ENCODE peak calls at places on chromosomes 7 and 10, in four cellular contexts. U, X, P and E are unnamed samples.

GRCh38 chr7:15326044-15326644 is 235.7 kb downstream of the AGMO start:
- DNase-seq in U (no peak), X (no peak), P (no peak), E (peak; percentile 30)

GRCh38 chr10:31980471-31980870 is 51.8 kb upstream of the ARHGAP12 start:
- DNase-seq in U (no peak), X (no peak), P (no peak), E (no peak)

GRCh38 chr7:35003679-35004278 is 33.5 kb downstream of the DPY19L1 start:
- DNase-seq in P (no peak), U (no peak), X (peak; percentile 68), E (no peak)

GRCh38 chr7:27532256-27532783 is 130.4 kb downstream of the HIBADH start:
- DNase-seq in P (no peak), X (no peak), U (no peak), E (no peak)

GRCh38 chr10:13317474-13317873 is 17.6 kb upstream of the PHYH start:
- DNase-seq in U (no peak), P (peak; percentile 78), X (no peak), E (no peak)

GRCh38 chr7:95684037-95684436 is 87.7 kb upstream of the PDK4 start:
- DNase-seq in U (no peak), P (no peak), X (no peak), E (peak; percentile 58)

GRCh38 chr7:130392456-130392860 is 12.2 kb downstream of the CPA1 start:
- DNase-seq in U (no peak), X (no peak), P (no peak), E (no peak)

GRCh38 chr10:90920986-90921643 is at the start of gene ANKRD1:
- DNase-seq in P (no peak), U (no peak), X (no peak), E (no peak)

GRCh38 chr10:95295031-95295755 is 4.4 kb upstream of the PDLIM1 start:
- DNase-seq in U (no peak), P (peak; percentile 96), X (no peak), E (no peak)

GRCh38 chr7:130277763-130278643 is 11.3 kb downstream of the CPA2 start:
- DNase-seq in U (no peak), P (no peak), X (peak; percentile 79), E (peak; percentile 66)

GRCh38 chr10:78407009-78407711 is 373.5 kb downstream of the RPS24 start:
- DNase-seq in X (peak; percentile 88), U (peak; percentile 45), P (no peak), E (peak; percentile 95)

GRCh38 chr7:157769870-157770213 is 433.0 kb downstream of the DNAJB6 start:
- DNase-seq in P (peak; percentile 76), X (no peak), U (no peak), E (peak; percentile 20)

GRCh38 chr7:103439661-103440060 is 6.3 kb downstream of the SLC26A5 start:
- DNase-seq in U (no peak), P (no peak), X (no peak), E (no peak)

GRCh38 chr7:131235489-131236317 is 92.0 kb upstream of the MKLN1 start:
- DNase-seq in X (no peak), P (no peak), U (peak; percentile 55), E (peak; percentile 82)

GRCh38 chr10:103849880-103850571 is 5.3 kb downstream of the SH3PXD2A start:
- DNase-seq in X (peak; percentile 70), U (no peak), P (no peak), E (no peak)

GRCh38 chr10:1057106-1057657 is 997 bp downstream of the WDR37 start:
- DNase-seq in P (no peak), X (no peak), U (no peak), E (no peak)

GRCh38 chr10:124544711-124545110 is 83.1 kb downstream of the LHPP start:
- DNase-seq in X (no peak), P (no peak), U (no peak), E (peak; percentile 61)

GRCh38 chr7:143499246-143499645 is 21.6 kb downstream of the TAS2R41 start:
- DNase-seq in P (no peak), U (no peak), X (no peak), E (no peak)

GRCh38 chr10:74460812-74461211 is 309.8 kb downstream of the ADK start:
- DNase-seq in X (no peak), P (no peak), U (no peak), E (peak; percentile 4)

GRCh38 chr10:127945335-127945734 is 38.4 kb downstream of the PTPRE start:
- DNase-seq in U (no peak), P (no peak), X (no peak), E (no peak)

GRCh38 chr10:97718659-97719142 is 5.2 kb downstream of the MARVELD1 start:
- DNase-seq in U (no peak), X (no peak), P (peak; percentile 67), E (no peak)

GRCh38 chr7:101816499-101817030 is 861 bp upstream of the CUX1 start:
- DNase-seq in P (peak; percentile 90), X (peak; percentile 74), U (no peak), E (peak; percentile 54)

GRCh38 chr7:492714-493065 is 27.0 kb downstream of the PDGFA start:
- DNase-seq in P (peak; percentile 47), X (no peak), U (no peak), E (no peak)

GRCh38 chr10:72081772-72082590 is 6.4 kb downstream of the SPOCK2 start:
- DNase-seq in X (no peak), U (no peak), P (no peak), E (no peak)

GRCh38 chr7:151661556-151661955 is 141.9 kb upstream of the RHEB start:
- DNase-seq in P (no peak), X (no peak), U (no peak), E (no peak)

GRCh38 chr10:37682617-37683016 is 174.8 kb downstream of the ZNF248 start:
- DNase-seq in X (no peak), U (no peak), P (no peak), E (no peak)

GRCh38 chr7:107751113-107751512 is 7.2 kb downstream of the CBLL1 start:
- DNase-seq in U (no peak), P (no peak), X (no peak), E (no peak)

GRCh38 chr7:93043393-93043985 is 74.3 kb downstream of the SAMD9 start:
- DNase-seq in X (no peak), P (peak; percentile 58), U (no peak), E (no peak)

GRCh38 chr7:47485640-47486435 is 96.1 kb downstream of the TNS3 start:
- DNase-seq in P (peak; percentile 71), X (no peak), U (no peak), E (no peak)

GRCh38 chr10:69421611-69422308 is 5.0 kb upstream of the TACR2 start:
- DNase-seq in X (no peak), P (peak; percentile 63), U (no peak), E (no peak)

GRCh38 chr10:79127151-79127961 is 58.6 kb downstream of the ZMIZ1 start:
- DNase-seq in U (no peak), X (peak; percentile 85), P (no peak), E (no peak)